ENCODE peak calls at places on chromosome 6, in six cellular contexts. W is CD8-positive, alpha-beta T cell; I is WERI-Rb-1; T is neuronal stem cell; E is ovary; N is suprapubic skin. S is an unnamed sample. For H3K9me3, the result is how much of the 10 kb centered on the place peaks cover.

GRCh38 chr6:30682181-30683117 is 4.0 kb downstream of the PPP1R18 start:
- DNase-seq in I (peak), N (peak), T (no peak), E (peak), W (peak), S (peak)

GRCh38 chr6:90288404-90288803 is 8.2 kb downstream of the BACH2 start:
- DNase-seq in T (no peak), W (no peak), I (peak), N (no peak), E (no peak), S (no peak)

GRCh38 chr6:128655978-128656498 is 135.6 kb upstream of the PTPRK start:
- DNase-seq in N (no peak), I (no peak), T (no peak), W (no peak), E (no peak), S (peak)

GRCh38 chr6:100175814-100176275 is 181.8 kb upstream of the MCHR2 start:
- DNase-seq in E (no peak), I (no peak), T (no peak), N (no peak), W (no peak), S (no peak)

GRCh38 chr6:100210138-100210872 is 216.3 kb upstream of the MCHR2 start:
- DNase-seq in N (no peak), I (peak), W (no peak), E (no peak), T (peak), S (no peak)

GRCh38 chr6:48765352-48765961 is 654.5 kb upstream of the PTCHD4 start:
- DNase-seq in W (no peak), T (peak), E (no peak), I (peak), N (no peak), S (peak)

GRCh38 chr6:142478117-142478516 is 176.3 kb downstream of the ADGRG6 start:
- DNase-seq in E (no peak), N (no peak), W (no peak), T (no peak), I (peak), S (peak)

GRCh38 chr6:109296305-109296915 is 85.9 kb downstream of the CD164 start:
- DNase-seq in T (no peak), N (no peak), E (no peak), W (no peak), I (no peak), S (no peak)

GRCh38 chr6:37906121-37906520 is 86.6 kb downstream of the ZFAND3 start:
- DNase-seq in E (no peak), W (no peak), I (no peak), T (no peak), N (no peak), S (no peak)

GRCh38 chr6:36934868-36935267 is 19.7 kb upstream of the PI16 start:
- DNase-seq in T (no peak), I (no peak), N (no peak), W (no peak), E (no peak), S (no peak)

GRCh38 chr6:63589955-63590411 is 17.7 kb downstream of the LOC128125822 start:
- DNase-seq in N (no peak), W (no peak), I (no peak), T (no peak), E (no peak), S (no peak)

GRCh38 chr6:161137839-161138544 is 135.9 kb downstream of the AGPAT4 start:
- DNase-seq in W (no peak), I (no peak), T (no peak), E (no peak), N (no peak), S (no peak)

GRCh38 chr6:37459981-37460800 is 27.2 kb downstream of the CMTR1 start:
- DNase-seq in N (no peak), E (no peak), T (peak), I (peak), W (no peak), S (peak)

GRCh38 chr6:2952557-2953095 is 18.7 kb downstream of the SERPINB6 start:
- DNase-seq in T (peak), W (peak), I (peak), N (peak), E (peak), S (peak)

GRCh38 chr6:16148498-16148897 is 19.6 kb downstream of the MYLIP start:
- DNase-seq in E (no peak), W (no peak), N (no peak), T (no peak), I (no peak), S (no peak)

GRCh38 chr6:168908166-168908565 is 345.5 kb downstream of the THBS2 start:
- DNase-seq in T (no peak), I (no peak), E (no peak), W (no peak), N (no peak), S (no peak)

GRCh38 chr6:134724653-134725340 is 225.1 kb downstream of the ALDH8A1 start:
- DNase-seq in I (no peak), W (no peak), T (no peak), N (no peak), E (no peak), S (no peak)

GRCh38 chr6:85641916-85642773 is 541 bp downstream of the SYNCRIP start:
- DNase-seq in W (peak), I (peak), N (peak), T (peak), E (peak), S (peak)

GRCh38 chr6:149324428-149324827 is 6.9 kb downstream of the TAB2 start:
- DNase-seq in E (no peak), T (no peak), I (no peak), W (no peak), N (no peak), S (no peak)

GRCh38 chr6:24078200-24078599 is 47.8 kb upstream of the NRSN1 start:
- DNase-seq in E (no peak), I (no peak), N (no peak), W (no peak), T (no peak), S (peak)

GRCh38 chr6:106823732-106824351 is 150.7 kb downstream of the CD24 start:
- DNase-seq in T (no peak), I (no peak), N (no peak), W (no peak), E (no peak), S (no peak)

GRCh38 chr6:43868467-43868866 is 98.5 kb downstream of the VEGFA start:
- DNase-seq in T (no peak), N (no peak), E (no peak), I (no peak), W (no peak), S (no peak)

GRCh38 chr6:513058-513457 is 121.5 kb downstream of the IRF4 start:
- DNase-seq in W (no peak), T (no peak), E (no peak), N (no peak), I (no peak), S (no peak)

GRCh38 chr6:75167851-75168250 is 38.0 kb downstream of the COL12A1 start:
- DNase-seq in E (no peak), I (no peak), N (no peak), W (no peak), T (no peak), S (no peak)

GRCh38 chr6:128827675-128828464 is 55.1 kb upstream of the LAMA2 start:
- DNase-seq in N (no peak), E (no peak), W (no peak), T (no peak), I (no peak), S (no peak)

GRCh38 chr6:135522975-135523692 is 25.6 kb upstream of the AHI1 start:
- DNase-seq in W (no peak), I (no peak), T (no peak), E (no peak), N (no peak), S (no peak)

GRCh38 chr6:164569503-164569902 is 739.9 kb downstream of the C6orf118 start:
- DNase-seq in N (no peak), I (no peak), W (no peak), T (no peak), E (no peak), S (no peak)

GRCh38 chr6:100573169-100573568 is 108.4 kb upstream of the SIM1 start:
- DNase-seq in T (no peak), W (no peak), N (no peak), I (no peak), E (no peak), S (peak)

GRCh38 chr6:75308250-75308988 is 23.8 kb upstream of the TMEM30A start:
- DNase-seq in W (no peak), T (no peak), I (no peak), N (no peak), E (no peak), S (no peak)

GRCh38 chr6:143579703-143580102 is 68.2 kb upstream of the FUCA2 start:
- DNase-seq in T (no peak), N (peak), E (no peak), W (no peak), I (no peak), S (no peak)

GRCh38 chr6:126976263-126976797 is 142.1 kb upstream of the RSPO3 start:
- DNase-seq in N (no peak), I (no peak), E (no peak), W (no peak), T (peak), S (no peak)

GRCh38 chr6:155154158-155154830 is 109.5 kb upstream of the CLDN20 start:
- DNase-seq in E (no peak), T (no peak), N (no peak), W (no peak), I (no peak), S (peak)

GRCh38 chr6:87029711-87030314 is 65.1 kb downstream of the CGA start:
- DNase-seq in E (no peak), W (no peak), I (no peak), T (peak), N (no peak), S (peak)

GRCh38 chr6:17021539-17021889 is 80.3 kb upstream of the STMND1 start:
- DNase-seq in E (no peak), N (no peak), W (no peak), I (no peak), T (no peak), S (no peak)

GRCh38 chr6:145139451-145139850 is 595.9 kb downstream of the EPM2A start:
- DNase-seq in I (no peak), T (peak), E (no peak), W (no peak), N (no peak), S (peak)

GRCh38 chr6:54198134-54198533 is 86.9 kb downstream of the MLIP start:
- DNase-seq in E (no peak), W (no peak), T (no peak), I (no peak), N (no peak), S (no peak)

DNA sequence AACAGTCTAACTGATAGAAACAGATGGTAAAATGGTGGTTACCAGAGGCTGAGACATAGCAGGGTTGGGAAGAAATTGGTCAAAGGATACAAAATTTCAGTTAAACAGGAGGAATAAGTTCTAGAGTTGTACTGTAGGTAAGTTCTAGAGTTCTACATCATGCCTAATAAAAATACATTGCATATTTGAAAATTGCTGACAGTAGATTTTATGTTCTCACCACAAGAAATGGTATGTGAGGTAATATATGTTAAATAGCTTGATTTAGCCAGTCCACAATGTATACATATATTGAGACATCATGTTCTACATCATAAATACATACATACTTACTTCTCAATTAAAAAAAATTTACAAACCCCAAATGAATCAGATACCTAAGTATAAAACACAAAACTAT is 8.2 kb downstream of the ZNF322 start:
- DNase-seq in I (no peak), W (no peak), T (no peak), E (no peak), N (no peak), S (no peak)
- H3K9me3 ChIP-seq in I (under half), W (under half), T (under half), E (under half), N (under half), S (under half)

GRCh38 chr6:170158296-170159039 is 132.4 kb downstream of the DLL1 start:
- DNase-seq in W (no peak), T (no peak), N (peak), E (no peak), I (no peak), S (no peak)
- H3K9me3 ChIP-seq in W (under half), T (under half), N (under half), E (under half), I (under half), S (under half)

DNA sequence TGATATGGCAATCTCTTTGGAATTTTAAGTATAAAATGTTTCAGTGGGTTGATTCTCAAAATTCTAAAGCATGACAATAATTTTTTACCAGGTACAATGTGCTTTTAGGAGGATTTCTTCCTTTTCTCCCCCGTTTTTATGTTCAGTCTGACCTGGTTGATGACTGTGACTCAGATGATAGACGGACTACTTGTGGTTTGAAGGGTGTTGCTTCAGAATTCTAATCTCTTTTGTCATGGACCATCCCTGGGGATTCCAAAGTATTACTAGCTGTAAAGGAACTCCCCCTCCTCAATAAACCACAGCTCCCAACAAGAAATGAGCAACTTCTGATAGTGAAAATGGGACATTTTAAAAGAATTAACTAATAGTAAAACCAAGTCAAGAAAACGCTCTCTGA is 34.9 kb upstream of the TNFAIP3 start:
- DNase-seq in W (no peak), I (no peak), T (no peak), N (no peak), E (no peak), S (peak)
- H3K9me3 ChIP-seq in W (under half), I (under half), T (under half), N (under half), E (under half), S (under half)

DNA sequence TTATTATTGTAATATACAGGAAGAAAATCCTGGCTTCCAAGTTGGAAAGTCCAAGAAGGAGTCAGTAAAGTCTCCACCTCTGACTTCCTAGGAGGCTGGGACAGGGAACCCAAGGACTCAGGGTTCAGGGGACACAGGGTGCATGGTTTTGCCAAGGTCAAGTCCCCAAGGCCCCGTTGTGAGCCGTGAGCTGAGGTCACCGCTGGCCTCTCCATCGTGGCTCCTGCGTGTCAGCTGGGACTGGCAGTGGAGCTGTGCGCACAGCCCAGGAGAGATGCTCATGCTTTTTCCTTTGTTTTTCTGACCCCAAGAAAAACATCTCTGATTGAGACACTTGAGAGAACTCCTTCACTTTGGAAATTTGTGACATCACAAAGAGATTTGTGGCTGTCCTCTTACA is 230.8 kb downstream of the FNDC1 start:
- DNase-seq in I (no peak), W (no peak), N (no peak), T (no peak), E (no peak), S (no peak)
- H3K9me3 ChIP-seq in I (under half), W (under half), N (under half), T (under half), E (under half), S (under half)

DNA sequence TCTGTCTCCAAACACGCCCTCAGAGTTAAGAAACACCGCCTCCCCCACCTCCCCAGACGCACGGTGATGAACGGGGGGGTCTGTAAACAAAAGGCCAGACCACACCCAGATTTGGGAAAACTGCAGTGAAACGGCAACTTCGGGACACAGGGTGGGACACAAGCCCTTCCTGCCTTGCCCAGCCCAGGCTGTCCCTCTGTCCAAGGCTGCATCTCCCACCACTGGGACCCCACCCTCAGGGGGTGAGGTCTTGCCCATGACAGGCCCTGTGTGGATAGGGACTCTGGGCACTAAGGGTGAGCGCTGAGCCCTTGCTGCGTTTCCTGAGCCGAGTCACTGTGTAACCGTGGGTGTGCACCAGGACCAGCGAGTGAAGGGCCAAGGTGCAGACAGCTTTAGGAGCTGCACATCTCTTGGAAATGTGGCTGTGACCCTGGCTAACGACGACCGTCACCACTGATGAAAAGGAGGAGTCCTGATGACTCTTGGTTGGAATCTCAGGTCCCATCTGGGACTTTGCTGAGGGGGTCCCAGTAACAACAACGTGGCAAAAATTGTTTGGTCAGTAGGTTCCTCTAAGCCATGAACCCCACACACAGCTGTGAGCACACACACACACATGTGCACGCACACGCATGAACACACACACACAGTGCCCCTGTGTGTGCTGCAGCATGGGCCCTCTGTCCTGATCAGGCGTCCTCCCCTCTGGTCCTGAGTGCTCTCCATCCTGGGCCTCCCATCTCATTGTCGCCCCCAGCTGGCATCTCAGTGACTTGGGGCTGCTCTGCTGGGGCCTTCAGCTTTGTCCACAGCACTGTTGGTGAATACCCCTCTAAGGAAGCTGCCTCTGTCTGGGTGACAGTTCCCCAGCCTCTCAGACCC is 100.6 kb downstream of the RAMACL start:
- DNase-seq in I (no peak), E (no peak), W (no peak), N (no peak), T (no peak), S (no peak)
- H3K9me3 ChIP-seq in I (under half), E (under half), W (under half), N (under half), T (under half), S (under half)